ENCODE peak calls at places on chromosomes 6 and 20, in nine cellular contexts. E, C, K, Y, A, G, W, U and P are unnamed samples.

GRCh38 chr6:139868576-139868975 is 494.1 kb upstream of the CITED2 start:
- DNase-seq in E (no peak), C (no peak), K (no peak), Y (no peak), A (no peak), G (no peak), W (no peak), U (no peak), P (no peak)

GRCh38 chr6:87200469-87201174 is 45.3 kb downstream of the ZNF292 start:
- DNase-seq in E (no peak), C (no peak), K (no peak), Y (no peak), A (no peak), G (no peak), W (no peak), U (no peak), P (no peak)

GRCh38 chr20:43057317-43057716 is 132.4 kb downstream of the PTPRT start:
- DNase-seq in E (no peak), C (no peak), K (no peak), Y (no peak), A (no peak), G (no peak), W (no peak), U (no peak), P (no peak)

GRCh38 chr20:10970109-10970508 is 296.3 kb upstream of the JAG1 start:
- DNase-seq in E (no peak), C (no peak), K (no peak), Y (no peak), A (peak; percentile 50), G (no peak), W (no peak), U (no peak), P (no peak)

GRCh38 chr6:132341646-132342045 is 59.6 kb downstream of the MOXD1 start:
- DNase-seq in E (no peak), C (no peak), K (no peak), Y (no peak), A (no peak), G (no peak), W (no peak), U (no peak), P (no peak)

GRCh38 chr6:119467478-119468081 is 118.0 kb upstream of the MAN1A1 start:
- DNase-seq in E (no peak), C (no peak), K (no peak), Y (no peak), A (no peak), G (no peak), W (no peak), U (no peak), P (no peak)

GRCh38 chr20:14235355-14235754 is 102.1 kb downstream of the FLRT3 start:
- DNase-seq in E (no peak), C (no peak), K (no peak), Y (no peak), A (no peak), G (no peak), W (no peak), U (no peak), P (no peak)

GRCh38 chr6:46756469-46757205 is 9.9 kb downstream of the ANKRD66 start:
- DNase-seq in E (no peak), C (no peak), K (no peak), Y (no peak), A (no peak), G (no peak), W (no peak), U (no peak), P (no peak)

GRCh38 chr20:43420192-43420591 is 37.5 kb upstream of the SRSF6 start:
- DNase-seq in E (no peak), C (no peak), K (no peak), Y (no peak), A (no peak), G (no peak), W (no peak), U (no peak), P (no peak)

GRCh38 chr6:14423955-14424354 is 306.4 kb downstream of the CD83 start:
- DNase-seq in E (no peak), C (no peak), K (no peak), Y (no peak), A (no peak), G (no peak), W (no peak), U (no peak), P (no peak)

GRCh38 chr6:1795923-1796322 is 186.2 kb downstream of the FOXC1 start:
- DNase-seq in E (no peak), C (no peak), K (no peak), Y (no peak), A (no peak), G (no peak), W (no peak), U (no peak), P (no peak)

GRCh38 chr6:158978752-158979151 is 21.2 kb downstream of the RSPH3 start:
- DNase-seq in E (no peak), C (no peak), K (no peak), Y (no peak), A (no peak), G (no peak), W (no peak), U (no peak), P (no peak)

GRCh38 chr6:73051147-73051546 is 174.1 kb downstream of the KHDC1L start:
- DNase-seq in E (no peak), C (no peak), K (no peak), Y (peak; percentile 53), A (no peak), G (no peak), W (no peak), U (no peak), P (no peak)

GRCh38 chr20:5316188-5317158 is at the start of gene PROKR2:
- DNase-seq in E (no peak), C (no peak), K (no peak), Y (peak; percentile 81), A (no peak), G (no peak), W (peak; percentile 78), U (no peak), P (no peak)

GRCh38 chr20:3423126-3423525 is 15.7 kb upstream of the DNAAF9 start:
- DNase-seq in E (no peak), C (no peak), K (no peak), Y (no peak), A (no peak), G (no peak), W (no peak), U (no peak), P (no peak)

GRCh38 chr20:346640-347316 is at the start of gene NRSN2:
- DNase-seq in E (peak; percentile 60), C (no peak), K (no peak), Y (peak; percentile 93), A (peak; percentile 62), G (peak; percentile 61), W (peak; percentile 87), U (no peak), P (no peak)
- TF ChIP-seq POLR2AphosphoS5 in E (no peak), C (no peak), K (no peak), Y (peak; percentile 23), A (peak; percentile 70), G (peak; percentile 45), W (peak; percentile 58), U (peak; percentile 29), P (no peak)

GRCh38 chr6:32945106-32945761 is 4.4 kb upstream of the HLA-DMB start:
- DNase-seq in E (no peak), C (no peak), K (no peak), Y (no peak), A (no peak), G (peak; percentile 67), W (peak; percentile 84), U (peak; percentile 67), P (no peak)

GRCh38 chr6:32943864-32944263 is 3.0 kb upstream of the HLA-DMB start:
- DNase-seq in E (no peak), C (no peak), K (no peak), Y (no peak), A (no peak), G (no peak), W (no peak), U (no peak), P (no peak)

GRCh38 chr6:32942555-32942954 is 1.7 kb upstream of the HLA-DMB start:
- DNase-seq in E (no peak), C (no peak), K (no peak), Y (no peak), A (no peak), G (no peak), W (no peak), U (no peak), P (no peak)

GRCh38 chr6:32945953-32946352 is 5.1 kb upstream of the HLA-DMB start:
- DNase-seq in E (no peak), C (no peak), K (no peak), Y (no peak), A (no peak), G (no peak), W (no peak), U (no peak), P (no peak)

DNA sequence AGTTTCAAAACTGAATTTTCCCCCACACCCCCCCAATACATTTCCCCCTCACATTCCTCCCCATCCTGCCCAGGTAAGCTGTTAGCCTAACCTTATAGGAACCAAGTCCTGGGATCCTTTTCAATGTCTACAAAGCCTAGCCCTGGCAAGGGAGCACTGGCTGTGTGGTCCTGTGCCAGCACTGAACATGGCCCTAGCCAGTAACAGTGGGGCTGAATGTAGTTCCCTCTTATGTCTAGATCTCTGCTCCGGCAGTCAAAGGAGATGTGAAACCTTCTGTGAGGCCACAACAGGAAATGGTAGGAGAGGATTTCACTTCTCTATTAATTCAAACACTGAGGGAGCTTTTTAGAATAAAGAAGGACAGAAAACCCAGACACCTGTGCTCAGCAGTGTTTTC is 3.4 kb upstream of the HLA-DMB start:
- DNase-seq in E (peak; percentile 45), C (no peak), K (no peak), Y (no peak), A (no peak), G (peak; percentile 49), W (peak; percentile 82), U (peak; percentile 84), P (no peak)
- TF ChIP-seq POLR2A in E (no peak), C (no peak), K (no peak), Y (peak; percentile 69), A (no peak), G (peak; percentile 19), W (no peak), U (peak; percentile 89), P (no peak)

GRCh38 chr20:53895385-53895755 is 175.0 kb downstream of the BCAS1 start:
- DNase-seq in E (no peak), C (no peak), K (no peak), Y (no peak), A (no peak), G (no peak), W (no peak), U (no peak), P (no peak)
- H3K4me1 ChIP-seq in E (peaks cover 21% of the 10 kb centered on the region), C (peaks cover 32% of the 10 kb centered on the region), K (peaks cover 3% of the 10 kb centered on the region), Y (peaks cover 20% of the 10 kb centered on the region), A (peaks cover 34% of the 10 kb centered on the region), G (peaks cover 25% of the 10 kb centered on the region), W (peaks cover 15% of the 10 kb centered on the region), U (peaks cover 41% of the 10 kb centered on the region), P (peaks cover 23% of the 10 kb centered on the region)

GRCh38 chr6:81944661-81945060 is 192.2 kb upstream of the TENT5A start:
- DNase-seq in E (no peak), C (no peak), K (no peak), Y (no peak), A (no peak), G (no peak), W (no peak), U (no peak), P (no peak)
- TF ChIP-seq POLR2AphosphoS5 in E (no peak), C (no peak), K (no peak), Y (no peak), A (no peak), G (no peak), W (no peak), U (no peak), P (no peak)